ENCODE peak calls at places on chromosomes 4 and X, in ten cellular contexts. U, H, V, B, P, F, R, O, D and A are unnamed samples.

GRCh38 chrX:57156397-57157049 is 19.3 kb upstream of the SPIN2A start:
- DNase-seq in U (no peak), H (no peak), V (no peak), B (no peak), P (peak; percentile 27), F (peak; percentile 47), R (peak; percentile 22), O (peak; percentile 37), D (no peak), A (no peak)

GRCh38 chrX:110417128-110417527 is 58.5 kb downstream of the RTL9 start:
- DNase-seq in U (no peak), H (no peak), V (no peak), B (no peak), P (no peak), F (no peak), R (no peak), O (no peak), D (no peak), A (no peak)

GRCh38 chrX:13430136-13430827 is 110.4 kb upstream of the ATXN3L start:
- DNase-seq in U (no peak), H (no peak), V (no peak), B (no peak), P (no peak), F (no peak), R (no peak), O (no peak), D (no peak), A (no peak)

GRCh38 chr4:42412251-42412650 is 15.0 kb downstream of the SHISA3 start:
- DNase-seq in U (no peak), H (no peak), V (peak; percentile 40), B (no peak), P (peak; percentile 94), F (no peak), R (no peak), O (no peak), D (no peak), A (no peak)

GRCh38 chr4:4866833-4867744 is 7.6 kb downstream of the MSX1 start:
- DNase-seq in U (no peak), H (no peak), V (no peak), B (no peak), P (no peak), F (no peak), R (no peak), O (no peak), D (no peak), A (no peak)

GRCh38 chrX:54044877-54045328 is 630 bp upstream of the PHF8 start:
- DNase-seq in U (no peak), H (no peak), V (peak; percentile 3), B (no peak), P (no peak), F (no peak), R (no peak), O (no peak), D (no peak), A (peak; percentile 54)

GRCh38 chr4:151486166-151486565 is 77.2 kb downstream of the FHIP1A start:
- DNase-seq in U (no peak), H (no peak), V (no peak), B (no peak), P (peak; percentile 88), F (no peak), R (no peak), O (no peak), D (no peak), A (no peak)

GRCh38 chrX:10904220-10904619 is 206.9 kb upstream of the HCCS start:
- DNase-seq in U (no peak), H (no peak), V (no peak), B (no peak), P (peak; percentile 73), F (no peak), R (no peak), O (no peak), D (no peak), A (no peak)

GRCh38 chrX:78027798-78028197 is 58.4 kb upstream of the PGAM4 start:
- DNase-seq in U (no peak), H (no peak), V (no peak), B (no peak), P (no peak), F (no peak), R (no peak), O (no peak), D (no peak), A (no peak)

GRCh38 chr4:64617813-64618212 is 208.6 kb upstream of the TECRL start:
- DNase-seq in U (no peak), H (no peak), V (peak; percentile 26), B (no peak), P (peak; percentile 22), F (no peak), R (no peak), O (no peak), D (no peak), A (no peak)

GRCh38 chr4:139988863-139989765 is 164.9 kb downstream of the MAML3 start:
- DNase-seq in U (peak; percentile 38), H (peak; percentile 30), V (peak; percentile 90), B (no peak), P (peak; percentile 98), F (no peak), R (peak; percentile 82), O (peak; percentile 34), D (peak; percentile 76), A (peak; percentile 93)

GRCh38 chrX:133910539-133910938 is 74.9 kb downstream of the GPC3 start:
- DNase-seq in U (no peak), H (no peak), V (no peak), B (no peak), P (no peak), F (no peak), R (no peak), O (no peak), D (no peak), A (no peak)

GRCh38 chrX:133909888-133910287 is 75.5 kb downstream of the GPC3 start:
- DNase-seq in U (no peak), H (no peak), V (no peak), B (no peak), P (no peak), F (no peak), R (no peak), O (no peak), D (no peak), A (no peak)

GRCh38 chrX:133913658-133914388 is 71.6 kb downstream of the GPC3 start:
- DNase-seq in U (no peak), H (no peak), V (no peak), B (no peak), P (no peak), F (no peak), R (no peak), O (no peak), D (no peak), A (no peak)

GRCh38 chrX:133913009-133913408 is 72.4 kb downstream of the GPC3 start:
- DNase-seq in U (no peak), H (no peak), V (no peak), B (no peak), P (no peak), F (no peak), R (no peak), O (no peak), D (no peak), A (no peak)

GRCh38 chrX:133911816-133912495 is 73.4 kb downstream of the GPC3 start:
- DNase-seq in U (no peak), H (no peak), V (no peak), B (no peak), P (no peak), F (no peak), R (no peak), O (no peak), D (no peak), A (no peak)
- TF ChIP-seq CTCF in U (no peak), H (no peak), V (no peak), B (no peak), P (no peak), F (no peak), R (no peak), O (no peak), D (no peak), A (no peak)

GRCh38 chr4:80173387-80173786 is 23.9 kb upstream of the PRDM8 start:
- DNase-seq in U (no peak), H (no peak), V (peak; percentile 40), B (no peak), P (peak; percentile 89), F (no peak), R (no peak), O (no peak), D (peak; percentile 23), A (peak; percentile 90)
- H3K27ac ChIP-seq in U (no peak overlapping the region), H (no peak overlapping the region), V (no peak overlapping the region), B (no peak overlapping the region), P (no peak overlapping the region), F (peak overlapping the region; percentile 63), R (no peak overlapping the region), O (no peak overlapping the region), D (peak overlapping the region; percentile 59), A (peak overlapping the region; percentile 41)

DNA sequence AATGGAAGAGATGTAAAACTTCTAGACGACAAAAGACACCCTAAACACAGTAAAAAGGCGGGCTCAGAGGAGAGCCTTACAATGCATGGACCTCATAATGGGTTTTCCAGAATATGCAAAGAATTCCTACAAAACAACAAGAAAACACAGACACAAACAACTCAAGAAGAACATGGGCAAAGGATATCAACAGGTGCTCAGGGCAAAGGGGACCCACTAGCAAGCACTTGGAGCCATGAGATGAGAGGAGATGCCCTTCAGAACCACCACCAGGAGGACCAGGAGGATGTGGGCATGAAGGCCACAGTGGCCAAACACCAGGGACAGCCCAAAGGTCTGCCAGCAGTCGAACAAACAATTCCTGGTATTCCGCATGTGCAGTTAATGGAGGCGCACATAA is 17.2 kb downstream of the PDZD4 start:
- DNase-seq in U (no peak), H (no peak), V (no peak), B (no peak), P (no peak), F (no peak), R (no peak), O (no peak), D (no peak), A (no peak)
- TF ChIP-seq CTCF in U (no peak), H (no peak), V (no peak), B (no peak), P (no peak), F (no peak), R (no peak), O (no peak), D (no peak), A (no peak)

GRCh38 chr4:41145571-41146078 is 68.7 kb downstream of the APBB2 start:
- DNase-seq in U (no peak), H (no peak), V (no peak), B (no peak), P (peak; percentile 71), F (no peak), R (no peak), O (no peak), D (no peak), A (no peak)
- H3K27ac ChIP-seq in U (peak overlapping the region; percentile 74), H (no peak overlapping the region), V (peak overlapping the region; percentile 91), B (no peak overlapping the region), P (peak overlapping the region; percentile 72), F (no peak overlapping the region), R (no peak overlapping the region), O (peak overlapping the region; percentile 74), D (peak overlapping the region; percentile 83), A (peak overlapping the region; percentile 74)